ENCODE peak calls at places on chromosomes 1 and 21, in ten cellular contexts. X, B, D, J, E, H, A, V, C and W are unnamed samples.

GRCh38 chr1:247475793-247476192 is 17.9 kb upstream of the OR2B11 start:
- DNase-seq in X (no peak), B (no peak), D (no peak), J (no peak), E (no peak), H (no peak), A (no peak), V (no peak), C (no peak), W (no peak)

GRCh38 chr1:93615201-93616150 is 66.2 kb downstream of the BCAR3 start:
- DNase-seq in X (no peak), B (peak), D (no peak), J (peak), E (peak), H (peak), A (no peak), V (peak), C (no peak), W (peak)

GRCh38 chr1:97630968-97631367 is 289.9 kb downstream of the DPYD start:
- DNase-seq in X (no peak), B (peak), D (no peak), J (no peak), E (no peak), H (no peak), A (no peak), V (no peak), C (no peak), W (no peak)

GRCh38 chr1:39409055-39409816 is 82.2 kb upstream of the BMP8A start:
- DNase-seq in X (no peak), B (peak), D (peak), J (peak), E (peak), H (peak), A (peak), V (peak), C (no peak), W (no peak)

GRCh38 chr1:206575165-206575893 is 36.9 kb downstream of the EIF2D start:
- DNase-seq in X (no peak), B (peak), D (peak), J (peak), E (peak), H (peak), A (no peak), V (peak), C (no peak), W (no peak)

GRCh38 chr1:6464514-6464836 is 1.5 kb downstream of the TNFRSF25 start:
- DNase-seq in X (no peak), B (no peak), D (no peak), J (no peak), E (no peak), H (no peak), A (no peak), V (no peak), C (peak), W (no peak)

GRCh38 chr1:30505853-30506784 is 217.3 kb downstream of the MATN1 start:
- DNase-seq in X (no peak), B (no peak), D (no peak), J (no peak), E (no peak), H (no peak), A (no peak), V (no peak), C (no peak), W (no peak)

GRCh38 chr1:10724052-10724494 is 72.4 kb downstream of the CASZ1 start:
- DNase-seq in X (no peak), B (no peak), D (no peak), J (no peak), E (peak), H (peak), A (no peak), V (peak), C (peak), W (no peak)

GRCh38 chr1:28552482-28553228 is at the start of gene TRNAU1AP:
- DNase-seq in X (peak), B (peak), D (peak), J (peak), E (peak), H (peak), A (peak), V (peak), C (peak), W (peak)

GRCh38 chr1:207240325-207241095 is 81.0 kb upstream of the CD55 start:
- DNase-seq in X (no peak), B (no peak), D (no peak), J (no peak), E (peak), H (peak), A (no peak), V (peak), C (no peak), W (peak)

DNA sequence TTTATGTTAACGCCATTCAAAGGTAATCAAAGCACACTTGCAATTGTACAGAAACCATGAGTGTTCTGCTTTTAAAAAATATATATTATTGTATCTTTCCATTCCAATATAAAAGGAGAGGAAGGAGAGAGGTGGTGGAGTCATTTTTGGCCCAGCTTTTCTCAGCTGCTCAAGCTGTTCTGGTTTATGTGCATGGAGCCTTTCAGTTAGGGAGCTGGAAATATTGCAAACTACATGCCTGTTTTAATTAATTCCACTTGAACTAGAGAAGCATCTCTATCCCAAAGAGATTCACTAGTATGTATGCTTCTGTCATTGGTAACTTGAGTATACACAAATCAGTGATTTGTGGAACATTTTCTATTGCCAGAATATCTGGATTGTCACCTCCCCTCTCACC is 28.5 kb upstream of the C1orf105 start:
- DNase-seq in X (no peak), B (no peak), D (no peak), J (no peak), E (no peak), H (no peak), A (no peak), V (no peak), C (no peak), W (no peak)
- H3K27ac ChIP-seq in X (no peak), B (no peak), D (no peak), J (no peak), E (no peak), H (no peak), A (no peak), V (no peak), C (no peak), W (no peak)

GRCh38 chr1:91650764-91651163 is 150.1 kb downstream of the CDC7 start:
- DNase-seq in X (no peak), B (peak), D (no peak), J (no peak), E (peak), H (peak), A (peak), V (peak), C (no peak), W (peak)
- H3K27ac ChIP-seq in X (peak), B (peak), D (no peak), J (no peak), E (peak), H (peak), A (peak), V (peak), C (no peak), W (peak)

GRCh38 chr21:43574741-43575465 is 84.4 kb downstream of the HSF2BP start:
- DNase-seq in X (no peak), B (no peak), D (no peak), J (no peak), E (no peak), H (no peak), A (peak), V (no peak), C (no peak), W (no peak)
- H3K27ac ChIP-seq in X (peak), B (no peak), D (no peak), J (no peak), E (no peak), H (no peak), A (peak), V (no peak), C (no peak), W (no peak)

DNA sequence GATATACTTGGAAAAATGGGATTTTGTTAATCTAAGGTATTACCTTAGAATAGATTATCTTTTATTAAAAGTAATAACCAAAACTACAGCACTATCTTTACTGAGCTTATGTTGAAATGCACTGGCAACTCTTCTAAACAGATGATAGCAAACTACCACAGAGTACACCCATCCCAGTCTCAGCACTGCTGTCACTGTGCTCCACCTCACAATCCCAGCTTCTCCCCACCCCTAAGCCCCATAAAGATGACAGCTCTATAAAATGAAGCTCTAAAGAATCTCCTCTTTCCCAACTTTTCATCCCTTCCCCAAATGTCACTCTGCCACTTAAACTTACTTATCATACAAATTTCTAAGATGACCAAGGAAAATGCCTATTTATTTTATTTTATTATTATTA is 6.4 kb downstream of the DSTYK start:
- DNase-seq in X (no peak), B (peak), D (no peak), J (no peak), E (no peak), H (no peak), A (no peak), V (peak), C (no peak), W (no peak)
- H3K27ac ChIP-seq in X (no peak), B (no peak), D (no peak), J (no peak), E (no peak), H (no peak), A (no peak), V (peak), C (no peak), W (no peak)

GRCh38 chr1:225772323-225772768 is 5.3 kb upstream of the SRP9 start:
- DNase-seq in X (no peak), B (peak), D (peak), J (peak), E (peak), H (peak), A (peak), V (peak), C (peak), W (peak)
- H3K27ac ChIP-seq in X (peak), B (peak), D (no peak), J (no peak), E (peak), H (no peak), A (no peak), V (no peak), C (peak), W (peak)

DNA sequence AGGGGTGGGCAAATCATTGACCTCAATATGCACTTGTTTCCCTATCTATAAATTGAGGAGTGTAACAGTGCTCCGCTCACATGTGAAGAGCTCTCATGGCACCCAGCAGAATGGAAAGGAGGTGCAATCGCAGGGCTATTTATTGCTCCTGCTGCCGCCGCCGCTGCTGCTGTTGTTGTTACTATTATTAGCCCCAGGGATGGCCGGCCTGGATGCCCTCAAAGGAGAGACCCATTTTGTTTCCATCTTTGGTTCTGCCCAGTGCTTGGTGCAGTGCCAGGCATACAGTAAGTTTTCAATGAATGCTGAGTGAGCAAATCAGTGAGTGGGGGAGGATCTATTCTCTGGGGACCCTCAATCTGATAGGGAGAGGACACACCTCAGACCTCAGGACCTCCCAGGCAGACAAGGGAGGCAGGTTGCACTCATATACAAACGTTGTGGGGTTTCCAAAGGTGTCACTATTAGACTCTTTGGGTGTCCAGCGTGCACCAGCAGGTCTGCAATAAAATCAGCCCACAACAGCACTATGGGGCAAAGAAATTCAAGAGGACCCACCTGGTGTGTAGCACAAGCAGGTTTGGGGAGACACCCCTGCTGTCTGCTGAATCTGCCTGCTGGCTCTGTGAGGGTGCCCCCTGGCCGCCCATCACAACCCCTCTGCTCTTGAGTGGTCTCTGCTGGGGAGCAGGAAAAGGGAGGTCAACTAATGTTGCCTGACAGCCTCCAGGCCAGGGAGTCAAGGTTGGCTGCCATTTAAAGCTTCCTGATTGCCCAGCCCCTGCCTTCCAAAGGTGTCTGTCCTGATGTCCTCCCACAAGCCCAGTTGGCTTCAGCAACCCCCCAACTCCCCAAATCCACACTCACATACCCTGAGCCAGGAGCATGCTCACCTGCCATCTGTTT is 136.3 kb downstream of the ACTL8 start:
- DNase-seq in X (no peak), B (no peak), D (no peak), J (no peak), E (no peak), H (no peak), A (no peak), V (no peak), C (no peak), W (no peak)
- H3K27ac ChIP-seq in X (no peak), B (no peak), D (no peak), J (no peak), E (no peak), H (no peak), A (no peak), V (no peak), C (no peak), W (no peak)

GRCh38 chr1:244368279-244368678 is 83.4 kb downstream of the ADSS2 start:
- DNase-seq in X (no peak), B (no peak), D (no peak), J (no peak), E (no peak), H (no peak), A (no peak), V (no peak), C (no peak), W (no peak)

GRCh38 chr1:244367399-244368114 is 84.2 kb downstream of the ADSS2 start:
- DNase-seq in X (no peak), B (no peak), D (no peak), J (no peak), E (no peak), H (no peak), A (no peak), V (no peak), C (no peak), W (no peak)

GRCh38 chr1:244365821-244366220 is 85.9 kb downstream of the ADSS2 start:
- DNase-seq in X (no peak), B (peak), D (no peak), J (no peak), E (no peak), H (no peak), A (no peak), V (no peak), C (no peak), W (no peak)

GRCh38 chr1:244361764-244362473 is 89.8 kb downstream of the ADSS2 start:
- DNase-seq in X (no peak), B (peak), D (no peak), J (peak), E (peak), H (peak), A (peak), V (peak), C (no peak), W (no peak)

GRCh38 chr1:244362481-244362880 is 89.2 kb downstream of the ADSS2 start:
- DNase-seq in X (no peak), B (no peak), D (no peak), J (no peak), E (no peak), H (no peak), A (no peak), V (no peak), C (no peak), W (no peak)
- H3K27ac ChIP-seq in X (peak), B (peak), D (no peak), J (peak), E (peak), H (peak), A (no peak), V (peak), C (no peak), W (no peak)